ENCODE peak calls at places on chromosomes 1 and 21, in seven cellular contexts. One of them, this sample, is unnamed. For H3K9me3, the result is how much of the 10 kb centered on the place peaks cover.

GRCh38 chr1:2014726-2015382 is 4.3 kb upstream of the GABRD start:
- DNase-seq in SK-N-SH: no peak
- DNase-seq in cardiac muscle cell: no peak
- DNase-seq in left lung: no peak
- DNase-seq in K562: no peak
- DNase-seq in psoas muscle: no peak
- DNase-seq in left ventricle myocardium inferior: no peak
- DNase-seq in this sample: no peak

GRCh38 chr1:168520052-168520751 is 23.6 kb downstream of the XCL2 start:
- DNase-seq in SK-N-SH: no peak
- DNase-seq in cardiac muscle cell: no peak
- DNase-seq in left lung: no peak
- DNase-seq in K562: no peak
- DNase-seq in psoas muscle: no peak
- DNase-seq in left ventricle myocardium inferior: no peak
- DNase-seq in this sample: no peak

GRCh38 chr21:38488640-38489282 is 9.5 kb downstream of the ERG start:
- DNase-seq in SK-N-SH: no peak
- DNase-seq in cardiac muscle cell: no peak
- DNase-seq in left lung: no peak
- DNase-seq in K562: no peak
- DNase-seq in psoas muscle: no peak
- DNase-seq in left ventricle myocardium inferior: no peak
- DNase-seq in this sample: no peak

GRCh38 chr1:238830036-238830611 is 556.2 kb upstream of the CHRM3 start:
- DNase-seq in SK-N-SH: no peak
- DNase-seq in cardiac muscle cell: no peak
- DNase-seq in left lung: no peak
- DNase-seq in K562: no peak
- DNase-seq in psoas muscle: no peak
- DNase-seq in left ventricle myocardium inferior: no peak
- DNase-seq in this sample: no peak

GRCh38 chr1:80731241-80731894 is 1069.4 kb upstream of the ADGRL2 start:
- DNase-seq in SK-N-SH: no peak
- DNase-seq in cardiac muscle cell: no peak
- DNase-seq in left lung: no peak
- DNase-seq in K562: no peak
- DNase-seq in psoas muscle: no peak
- DNase-seq in left ventricle myocardium inferior: peak
- DNase-seq in this sample: no peak

GRCh38 chr1:245810789-245811337 is 656.1 kb downstream of the KIF26B start:
- DNase-seq in SK-N-SH: no peak
- DNase-seq in cardiac muscle cell: no peak
- DNase-seq in left lung: no peak
- DNase-seq in K562: no peak
- DNase-seq in psoas muscle: no peak
- DNase-seq in left ventricle myocardium inferior: no peak
- DNase-seq in this sample: no peak

GRCh38 chr1:6245869-6246496 is 2.0 kb downstream of the HES3 start:
- DNase-seq in SK-N-SH: peak
- DNase-seq in cardiac muscle cell: no peak
- DNase-seq in left lung: no peak
- DNase-seq in K562: peak
- DNase-seq in psoas muscle: peak
- DNase-seq in left ventricle myocardium inferior: no peak
- DNase-seq in this sample: no peak

GRCh38 chr1:16237343-16237830 is 404 bp upstream of the CPLANE2 start:
- DNase-seq in SK-N-SH: no peak
- DNase-seq in cardiac muscle cell: no peak
- DNase-seq in left lung: no peak
- DNase-seq in K562: no peak
- DNase-seq in psoas muscle: no peak
- DNase-seq in left ventricle myocardium inferior: no peak
- DNase-seq in this sample: no peak

GRCh38 chr21:44739316-44739715 is 27.9 kb upstream of the TSPEAR start:
- DNase-seq in SK-N-SH: no peak
- DNase-seq in cardiac muscle cell: no peak
- DNase-seq in left lung: no peak
- DNase-seq in K562: no peak
- DNase-seq in psoas muscle: no peak
- DNase-seq in left ventricle myocardium inferior: no peak
- DNase-seq in this sample: no peak
- H3K9me3 ChIP-seq in SK-N-SH: under half
- H3K9me3 ChIP-seq in cardiac muscle cell: under half
- H3K9me3 ChIP-seq in left lung: under half
- H3K9me3 ChIP-seq in K562: under half
- H3K9me3 ChIP-seq in psoas muscle: under half
- H3K9me3 ChIP-seq in left ventricle myocardium inferior: half or more
- H3K9me3 ChIP-seq in this sample: under half

GRCh38 chr1:235843458-235843857 is 23.2 kb downstream of the LYST start:
- DNase-seq in SK-N-SH: peak
- DNase-seq in cardiac muscle cell: peak
- DNase-seq in left lung: no peak
- DNase-seq in K562: no peak
- DNase-seq in psoas muscle: no peak
- DNase-seq in left ventricle myocardium inferior: no peak
- DNase-seq in this sample: no peak
- H3K27ac ChIP-seq in SK-N-SH: no peak
- H3K27ac ChIP-seq in cardiac muscle cell: no peak
- H3K27ac ChIP-seq in left lung: peak
- H3K27ac ChIP-seq in K562: no peak
- H3K27ac ChIP-seq in psoas muscle: no peak
- H3K27ac ChIP-seq in left ventricle myocardium inferior: peak
- H3K27ac ChIP-seq in this sample: no peak

GRCh38 chr1:156746381-156746715 is 5.1 kb downstream of the HDGF start:
- DNase-seq in SK-N-SH: no peak
- DNase-seq in cardiac muscle cell: no peak
- DNase-seq in left lung: no peak
- DNase-seq in K562: no peak
- DNase-seq in psoas muscle: no peak
- DNase-seq in left ventricle myocardium inferior: no peak
- DNase-seq in this sample: no peak
- H3K4me3 ChIP-seq in SK-N-SH: peak
- H3K4me3 ChIP-seq in cardiac muscle cell: peak
- H3K4me3 ChIP-seq in left lung: peak
- H3K4me3 ChIP-seq in K562: peak
- H3K4me3 ChIP-seq in psoas muscle: peak
- H3K4me3 ChIP-seq in left ventricle myocardium inferior: peak
- H3K4me3 ChIP-seq in this sample: peak

GRCh38 chr1:75083223-75083622 is 51.0 kb upstream of the LHX8 start:
- DNase-seq in SK-N-SH: no peak
- DNase-seq in cardiac muscle cell: no peak
- DNase-seq in left lung: no peak
- DNase-seq in K562: no peak
- DNase-seq in psoas muscle: no peak
- DNase-seq in left ventricle myocardium inferior: no peak
- DNase-seq in this sample: no peak
- H3K9me3 ChIP-seq in SK-N-SH: under half
- H3K9me3 ChIP-seq in cardiac muscle cell: under half
- H3K9me3 ChIP-seq in left lung: under half
- H3K9me3 ChIP-seq in K562: under half
- H3K9me3 ChIP-seq in psoas muscle: under half
- H3K9me3 ChIP-seq in left ventricle myocardium inferior: under half
- H3K9me3 ChIP-seq in this sample: under half

DNA sequence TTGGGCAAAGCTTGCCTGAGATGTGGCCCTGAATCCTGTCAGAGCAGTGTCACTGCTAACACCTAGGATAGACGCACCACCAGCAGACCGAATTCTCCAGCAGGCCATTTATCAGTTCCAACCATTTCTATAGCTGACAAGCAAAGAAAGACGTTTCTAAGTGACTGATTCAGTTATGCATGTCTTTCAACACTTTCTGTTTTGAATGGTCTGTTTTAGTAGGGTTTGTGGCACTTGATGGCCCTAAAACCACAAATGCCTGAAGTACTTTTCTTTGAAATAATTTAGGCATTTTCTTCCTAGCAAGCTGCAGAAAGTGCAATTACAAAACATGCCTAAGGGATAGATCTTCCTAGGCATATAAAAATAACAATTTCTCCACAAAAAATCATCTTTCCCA is 439.4 kb downstream of the TTLL7 start:
- DNase-seq in SK-N-SH: no peak
- DNase-seq in cardiac muscle cell: no peak
- DNase-seq in left lung: no peak
- DNase-seq in K562: no peak
- DNase-seq in psoas muscle: no peak
- DNase-seq in left ventricle myocardium inferior: no peak
- DNase-seq in this sample: no peak
- H3K27ac ChIP-seq in SK-N-SH: no peak
- H3K27ac ChIP-seq in cardiac muscle cell: no peak
- H3K27ac ChIP-seq in left lung: no peak
- H3K27ac ChIP-seq in K562: no peak
- H3K27ac ChIP-seq in psoas muscle: no peak
- H3K27ac ChIP-seq in left ventricle myocardium inferior: no peak
- H3K27ac ChIP-seq in this sample: no peak

GRCh38 chr1:23424171-23424959 is at the start of gene TCEA3:
- DNase-seq in SK-N-SH: peak
- DNase-seq in cardiac muscle cell: no peak
- DNase-seq in left lung: no peak
- DNase-seq in K562: no peak
- DNase-seq in psoas muscle: peak
- DNase-seq in left ventricle myocardium inferior: peak
- DNase-seq in this sample: peak
- H3K4me3 ChIP-seq in SK-N-SH: no peak
- H3K4me3 ChIP-seq in cardiac muscle cell: peak
- H3K4me3 ChIP-seq in left lung: peak
- H3K4me3 ChIP-seq in K562: no peak
- H3K4me3 ChIP-seq in psoas muscle: peak
- H3K4me3 ChIP-seq in left ventricle myocardium inferior: peak
- H3K4me3 ChIP-seq in this sample: peak

DNA sequence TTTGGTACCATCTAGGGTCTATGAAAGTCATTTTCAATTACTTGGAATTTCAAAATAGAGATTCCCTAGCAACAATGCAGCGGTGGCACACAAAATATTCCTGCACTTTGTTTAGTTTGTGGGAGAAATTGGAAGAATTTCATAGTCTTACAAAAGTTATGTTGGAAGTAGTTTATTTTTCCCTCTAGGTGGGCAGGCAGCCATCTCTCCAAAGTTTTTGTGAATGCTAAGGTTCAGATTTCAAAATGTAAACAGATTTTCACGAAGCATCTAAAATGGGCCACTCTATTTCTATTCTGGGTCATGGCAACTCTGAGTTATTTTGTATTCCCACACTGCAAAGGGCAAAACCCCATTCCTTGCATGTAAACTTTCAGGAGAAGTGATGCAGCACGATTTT is 8.0 kb downstream of the SMCP start:
- DNase-seq in SK-N-SH: no peak
- DNase-seq in cardiac muscle cell: no peak
- DNase-seq in left lung: no peak
- DNase-seq in K562: no peak
- DNase-seq in psoas muscle: no peak
- DNase-seq in left ventricle myocardium inferior: no peak
- DNase-seq in this sample: no peak
- H3K9me3 ChIP-seq in SK-N-SH: under half
- H3K9me3 ChIP-seq in cardiac muscle cell: under half
- H3K9me3 ChIP-seq in left lung: under half
- H3K9me3 ChIP-seq in K562: under half
- H3K9me3 ChIP-seq in psoas muscle: under half
- H3K9me3 ChIP-seq in left ventricle myocardium inferior: under half
- H3K9me3 ChIP-seq in this sample: under half